ENCODE peak calls at places on chromosome 19, in seven cellular contexts. One of them, this sample, is unnamed.

GRCh38 chr19:48962029-48962848 is 2.9 kb upstream of the FTL start:
- DNase-seq in C1 segment of cervical spinal cord: no peak
- DNase-seq in pancreas: peak; percentile 80
- DNase-seq in Kasumi-1: peak; percentile 71
- DNase-seq in SJCRH30: peak; percentile 24
- DNase-seq in NCI-H1417: no peak
- DNase-seq in T-helper 17 cell: no peak
- DNase-seq in this sample: peak; percentile 90

GRCh38 chr19:34141036-34141435 is 31.3 kb upstream of the LSM14A start:
- DNase-seq in C1 segment of cervical spinal cord: no peak
- DNase-seq in pancreas: no peak
- DNase-seq in NCI-H1417: no peak
- DNase-seq in T-helper 17 cell: no peak
- DNase-seq in SJCRH30: no peak
- DNase-seq in Kasumi-1: no peak
- DNase-seq in this sample: no peak

GRCh38 chr19:15652559-15653278 is 12.0 kb downstream of the CYP4F3 start:
- DNase-seq in C1 segment of cervical spinal cord: no peak
- DNase-seq in SJCRH30: no peak
- DNase-seq in T-helper 17 cell: no peak
- DNase-seq in Kasumi-1: no peak
- DNase-seq in NCI-H1417: no peak
- DNase-seq in pancreas: no peak
- DNase-seq in this sample: no peak

GRCh38 chr19:17846146-17846545 is 1.6 kb downstream of the JAK3 start:
- DNase-seq in C1 segment of cervical spinal cord: no peak
- DNase-seq in T-helper 17 cell: peak; percentile 53
- DNase-seq in pancreas: no peak
- DNase-seq in Kasumi-1: no peak
- DNase-seq in NCI-H1417: no peak
- DNase-seq in SJCRH30: no peak
- DNase-seq in this sample: no peak

GRCh38 chr19:48495391-48495790 is 16.2 kb downstream of the LMTK3 start:
- DNase-seq in pancreas: no peak
- DNase-seq in Kasumi-1: peak; percentile 41
- DNase-seq in C1 segment of cervical spinal cord: no peak
- DNase-seq in T-helper 17 cell: no peak
- DNase-seq in SJCRH30: no peak
- DNase-seq in NCI-H1417: no peak
- DNase-seq in this sample: peak; percentile 39

GRCh38 chr19:34484328-34484727 is 2.8 kb downstream of the WTIP start:
- DNase-seq in NCI-H1417: no peak
- DNase-seq in pancreas: no peak
- DNase-seq in C1 segment of cervical spinal cord: no peak
- DNase-seq in T-helper 17 cell: no peak
- DNase-seq in Kasumi-1: no peak
- DNase-seq in SJCRH30: no peak
- DNase-seq in this sample: no peak

GRCh38 chr19:7944177-7944761 is 803 bp upstream of the TIMM44 start:
- DNase-seq in pancreas: peak; percentile 83
- DNase-seq in T-helper 17 cell: peak; percentile 74
- DNase-seq in NCI-H1417: peak; percentile 91
- DNase-seq in C1 segment of cervical spinal cord: peak; percentile 83
- DNase-seq in SJCRH30: peak; percentile 92
- DNase-seq in Kasumi-1: peak; percentile 71
- DNase-seq in this sample: peak; percentile 86

GRCh38 chr19:44163789-44164188 is 1.1 kb upstream of the ZNF226 start:
- DNase-seq in C1 segment of cervical spinal cord: no peak
- DNase-seq in SJCRH30: no peak
- DNase-seq in pancreas: no peak
- DNase-seq in T-helper 17 cell: no peak
- DNase-seq in Kasumi-1: no peak
- DNase-seq in NCI-H1417: no peak
- DNase-seq in this sample: no peak

GRCh38 chr19:47310819-47311218 is 1.2 kb downstream of the C5AR1 start:
- DNase-seq in NCI-H1417: peak; percentile 5
- DNase-seq in C1 segment of cervical spinal cord: no peak
- DNase-seq in SJCRH30: peak; percentile 67
- DNase-seq in Kasumi-1: peak; percentile 49
- DNase-seq in T-helper 17 cell: no peak
- DNase-seq in pancreas: no peak
- DNase-seq in this sample: no peak

GRCh38 chr19:4430760-4431159 is 26.8 kb downstream of the UBXN6 start:
- DNase-seq in NCI-H1417: no peak
- DNase-seq in pancreas: no peak
- DNase-seq in T-helper 17 cell: no peak
- DNase-seq in SJCRH30: no peak
- DNase-seq in C1 segment of cervical spinal cord: no peak
- DNase-seq in Kasumi-1: peak; percentile 59
- DNase-seq in this sample: no peak

GRCh38 chr19:6787393-6787792 is 14.9 kb downstream of the VAV1 start:
- DNase-seq in NCI-H1417: no peak
- DNase-seq in C1 segment of cervical spinal cord: no peak
- DNase-seq in pancreas: no peak
- DNase-seq in T-helper 17 cell: no peak
- DNase-seq in SJCRH30: no peak
- DNase-seq in Kasumi-1: no peak
- DNase-seq in this sample: no peak

GRCh38 chr19:28874742-28875141 is 338.2 kb downstream of the UQCRFS1 start:
- DNase-seq in T-helper 17 cell: no peak
- DNase-seq in SJCRH30: no peak
- DNase-seq in Kasumi-1: no peak
- DNase-seq in pancreas: no peak
- DNase-seq in C1 segment of cervical spinal cord: no peak
- DNase-seq in NCI-H1417: no peak
- DNase-seq in this sample: no peak

GRCh38 chr19:37551123-37551993 is 43.2 kb downstream of the ZNF571 start:
- DNase-seq in pancreas: peak; percentile 34
- DNase-seq in NCI-H1417: no peak
- DNase-seq in SJCRH30: peak; percentile 19
- DNase-seq in T-helper 17 cell: peak; percentile 47
- DNase-seq in C1 segment of cervical spinal cord: no peak
- DNase-seq in Kasumi-1: no peak
- DNase-seq in this sample: peak; percentile 59

GRCh38 chr19:40605201-40605971 is 4.2 kb downstream of the LTBP4 start:
- DNase-seq in NCI-H1417: peak; percentile 68
- DNase-seq in Kasumi-1: peak; percentile 61
- DNase-seq in SJCRH30: peak; percentile 78
- DNase-seq in T-helper 17 cell: peak; percentile 83
- DNase-seq in C1 segment of cervical spinal cord: no peak
- DNase-seq in pancreas: peak; percentile 93
- DNase-seq in this sample: peak; percentile 90

GRCh38 chr19:19420570-19421301 is 15.3 kb downstream of the GATAD2A start:
- DNase-seq in C1 segment of cervical spinal cord: no peak
- DNase-seq in NCI-H1417: no peak
- DNase-seq in T-helper 17 cell: no peak
- DNase-seq in SJCRH30: peak; percentile 31
- DNase-seq in Kasumi-1: no peak
- DNase-seq in pancreas: no peak
- DNase-seq in this sample: peak; percentile 45

GRCh38 chr19:29798783-29799182 is 13.0 kb upstream of the CCNE1 start:
- DNase-seq in Kasumi-1: no peak
- DNase-seq in C1 segment of cervical spinal cord: no peak
- DNase-seq in SJCRH30: no peak
- DNase-seq in T-helper 17 cell: no peak
- DNase-seq in pancreas: no peak
- DNase-seq in NCI-H1417: no peak
- DNase-seq in this sample: peak; percentile 61

GRCh38 chr19:12782424-12783225 is 7.3 kb upstream of the HOOK2 start:
- DNase-seq in C1 segment of cervical spinal cord: peak; percentile 90
- DNase-seq in SJCRH30: peak; percentile 93
- DNase-seq in T-helper 17 cell: peak; percentile 93
- DNase-seq in Kasumi-1: peak; percentile 44
- DNase-seq in pancreas: peak; percentile 87
- DNase-seq in NCI-H1417: peak; percentile 92
- DNase-seq in this sample: peak; percentile 84

GRCh38 chr19:40414536-40415535 is 1.7 kb upstream of the PRX start:
- DNase-seq in T-helper 17 cell: no peak
- DNase-seq in NCI-H1417: no peak
- DNase-seq in pancreas: no peak
- DNase-seq in SJCRH30: no peak
- DNase-seq in C1 segment of cervical spinal cord: no peak
- DNase-seq in Kasumi-1: no peak
- DNase-seq in this sample: no peak

GRCh38 chr19:18685597-18686164 is 2.2 kb downstream of the CRTC1 start:
- DNase-seq in Kasumi-1: no peak
- DNase-seq in pancreas: peak; percentile 2
- DNase-seq in SJCRH30: no peak
- DNase-seq in NCI-H1417: no peak
- DNase-seq in T-helper 17 cell: no peak
- DNase-seq in C1 segment of cervical spinal cord: no peak
- DNase-seq in this sample: no peak

GRCh38 chr19:13574933-13575332 is 68.7 kb upstream of the CACNA1A start:
- DNase-seq in C1 segment of cervical spinal cord: no peak
- DNase-seq in Kasumi-1: no peak
- DNase-seq in NCI-H1417: no peak
- DNase-seq in SJCRH30: no peak
- DNase-seq in T-helper 17 cell: no peak
- DNase-seq in pancreas: no peak
- DNase-seq in this sample: no peak

GRCh38 chr19:42568006-42568405 is 26.7 kb downstream of the CEACAM8 start:
- DNase-seq in pancreas: no peak
- DNase-seq in SJCRH30: no peak
- DNase-seq in C1 segment of cervical spinal cord: no peak
- DNase-seq in T-helper 17 cell: no peak
- DNase-seq in NCI-H1417: no peak
- DNase-seq in Kasumi-1: peak; percentile 93
- DNase-seq in this sample: no peak

GRCh38 chr19:39692166-39692565 is 12.1 kb upstream of the LGALS14 start:
- DNase-seq in pancreas: no peak
- DNase-seq in Kasumi-1: no peak
- DNase-seq in NCI-H1417: no peak
- DNase-seq in C1 segment of cervical spinal cord: no peak
- DNase-seq in T-helper 17 cell: no peak
- DNase-seq in SJCRH30: no peak
- DNase-seq in this sample: peak; percentile 55

GRCh38 chr19:36008336-36008978 is at the start of gene SYNE4:
- DNase-seq in NCI-H1417: no peak
- DNase-seq in T-helper 17 cell: no peak
- DNase-seq in SJCRH30: no peak
- DNase-seq in pancreas: peak; percentile 90
- DNase-seq in C1 segment of cervical spinal cord: no peak
- DNase-seq in Kasumi-1: no peak
- DNase-seq in this sample: peak; percentile 74

GRCh38 chr19:33251526-33252090 is 26.0 kb upstream of the SLC7A10 start:
- DNase-seq in T-helper 17 cell: no peak
- DNase-seq in pancreas: no peak
- DNase-seq in C1 segment of cervical spinal cord: no peak
- DNase-seq in SJCRH30: no peak
- DNase-seq in Kasumi-1: no peak
- DNase-seq in NCI-H1417: no peak
- DNase-seq in this sample: no peak

GRCh38 chr19:33408538-33408937 is 35.0 kb downstream of the CEBPG start:
- DNase-seq in Kasumi-1: no peak
- DNase-seq in pancreas: no peak
- DNase-seq in NCI-H1417: no peak
- DNase-seq in C1 segment of cervical spinal cord: no peak
- DNase-seq in SJCRH30: no peak
- DNase-seq in T-helper 17 cell: no peak
- DNase-seq in this sample: no peak

GRCh38 chr19:4233282-4233853 is 4.0 kb downstream of the EBI3 start:
- DNase-seq in Kasumi-1: peak; percentile 8
- DNase-seq in C1 segment of cervical spinal cord: no peak
- DNase-seq in T-helper 17 cell: peak; percentile 38
- DNase-seq in SJCRH30: peak; percentile 73
- DNase-seq in NCI-H1417: peak; percentile 18
- DNase-seq in pancreas: peak; percentile 65
- DNase-seq in this sample: peak; percentile 49

GRCh38 chr19:49340865-49341718 is 5.9 kb downstream of the CD37 start:
- DNase-seq in T-helper 17 cell: no peak
- DNase-seq in SJCRH30: no peak
- DNase-seq in C1 segment of cervical spinal cord: no peak
- DNase-seq in NCI-H1417: no peak
- DNase-seq in pancreas: peak; percentile 44
- DNase-seq in Kasumi-1: no peak
- DNase-seq in this sample: no peak

GRCh38 chr19:45075215-45076028 is 856 bp downstream of the ZNF296 start:
- DNase-seq in NCI-H1417: peak; percentile 31
- DNase-seq in pancreas: peak; percentile 84
- DNase-seq in T-helper 17 cell: peak; percentile 19
- DNase-seq in Kasumi-1: peak; percentile 88
- DNase-seq in SJCRH30: peak; percentile 25
- DNase-seq in C1 segment of cervical spinal cord: no peak
- DNase-seq in this sample: peak; percentile 87

GRCh38 chr19:2602391-2603181 is 99.9 kb downstream of the GNG7 start:
- DNase-seq in NCI-H1417: no peak
- DNase-seq in T-helper 17 cell: no peak
- DNase-seq in Kasumi-1: no peak
- DNase-seq in C1 segment of cervical spinal cord: no peak
- DNase-seq in pancreas: peak; percentile 90
- DNase-seq in SJCRH30: no peak
- DNase-seq in this sample: peak; percentile 73

GRCh38 chr19:6540918-6541689 is 10.3 kb downstream of the TNFSF9 start:
- DNase-seq in C1 segment of cervical spinal cord: no peak
- DNase-seq in SJCRH30: no peak
- DNase-seq in Kasumi-1: no peak
- DNase-seq in NCI-H1417: no peak
- DNase-seq in pancreas: no peak
- DNase-seq in T-helper 17 cell: no peak
- DNase-seq in this sample: peak; percentile 31

GRCh38 chr19:7294571-7295212 is 478 bp upstream of the INSR start:
- DNase-seq in NCI-H1417: peak; percentile 81
- DNase-seq in C1 segment of cervical spinal cord: peak; percentile 72
- DNase-seq in pancreas: peak; percentile 92
- DNase-seq in Kasumi-1: peak; percentile 64
- DNase-seq in T-helper 17 cell: no peak
- DNase-seq in SJCRH30: peak; percentile 65
- DNase-seq in this sample: peak; percentile 66